ENCODE peak calls at places on chromosomes 5 and 9, in seven cellular contexts. One of them, this sample, is unnamed.

GRCh38 chr9:127990539-127990938 is 9.8 kb upstream of the EEIG1 start:
- DNase-seq in left ventricle myocardium inferior: no peak
- DNase-seq in breast epithelium: no peak
- DNase-seq in HepG2: no peak
- DNase-seq in cardiac muscle cell: no peak
- DNase-seq in body of pancreas: no peak
- DNase-seq in right atrium auricular region: no peak
- DNase-seq in this sample: no peak

GRCh38 chr9:12702160-12702758 is 9.1 kb downstream of the TYRP1 start:
- DNase-seq in left ventricle myocardium inferior: no peak
- DNase-seq in breast epithelium: peak; percentile 50
- DNase-seq in HepG2: peak; percentile 3
- DNase-seq in cardiac muscle cell: peak; percentile 91
- DNase-seq in body of pancreas: peak; percentile 37
- DNase-seq in right atrium auricular region: peak; percentile 69
- DNase-seq in this sample: peak; percentile 27

GRCh38 chr5:135460246-135461033 is 8.3 kb upstream of the TIFAB start:
- DNase-seq in left ventricle myocardium inferior: no peak
- DNase-seq in breast epithelium: no peak
- DNase-seq in HepG2: no peak
- DNase-seq in cardiac muscle cell: no peak
- DNase-seq in body of pancreas: no peak
- DNase-seq in right atrium auricular region: no peak
- DNase-seq in this sample: no peak

GRCh38 chr9:126607731-126608130 is 6.0 kb upstream of the LMX1B start:
- DNase-seq in left ventricle myocardium inferior: no peak
- DNase-seq in breast epithelium: no peak
- DNase-seq in HepG2: no peak
- DNase-seq in cardiac muscle cell: no peak
- DNase-seq in body of pancreas: no peak
- DNase-seq in right atrium auricular region: no peak
- DNase-seq in this sample: no peak

GRCh38 chr5:153223376-153223775 is 267.1 kb upstream of the GRIA1 start:
- DNase-seq in left ventricle myocardium inferior: no peak
- DNase-seq in breast epithelium: no peak
- DNase-seq in HepG2: no peak
- DNase-seq in cardiac muscle cell: peak; percentile 2
- DNase-seq in body of pancreas: no peak
- DNase-seq in right atrium auricular region: no peak
- DNase-seq in this sample: no peak

GRCh38 chr9:128625391-128626145 is 31.1 kb downstream of the DYNC2I2 start:
- DNase-seq in left ventricle myocardium inferior: no peak
- DNase-seq in breast epithelium: no peak
- DNase-seq in HepG2: no peak
- DNase-seq in cardiac muscle cell: no peak
- DNase-seq in body of pancreas: peak; percentile 54
- DNase-seq in right atrium auricular region: no peak
- DNase-seq in this sample: peak; percentile 64

GRCh38 chr9:107489687-107490605 is at the start of gene KLF4:
- DNase-seq in left ventricle myocardium inferior: peak; percentile 92
- DNase-seq in breast epithelium: peak; percentile 93
- DNase-seq in HepG2: peak; percentile 62
- DNase-seq in cardiac muscle cell: peak; percentile 97
- DNase-seq in body of pancreas: peak; percentile 92
- DNase-seq in right atrium auricular region: peak; percentile 96
- DNase-seq in this sample: peak; percentile 96

GRCh38 chr5:141713616-141714309 is 31.7 kb upstream of the ARAP3 start:
- DNase-seq in left ventricle myocardium inferior: no peak
- DNase-seq in breast epithelium: no peak
- DNase-seq in HepG2: peak; percentile 9
- DNase-seq in cardiac muscle cell: peak; percentile 44
- DNase-seq in body of pancreas: no peak
- DNase-seq in right atrium auricular region: no peak
- DNase-seq in this sample: no peak

GRCh38 chr9:479951-480350 is 265.3 kb downstream of the DOCK8 start:
- DNase-seq in left ventricle myocardium inferior: no peak
- DNase-seq in breast epithelium: no peak
- DNase-seq in HepG2: no peak
- DNase-seq in cardiac muscle cell: no peak
- DNase-seq in body of pancreas: no peak
- DNase-seq in right atrium auricular region: no peak
- DNase-seq in this sample: no peak

GRCh38 chr9:123453058-123453667 is 97.2 kb downstream of the CRB2 start:
- DNase-seq in left ventricle myocardium inferior: no peak
- DNase-seq in breast epithelium: no peak
- DNase-seq in HepG2: no peak
- DNase-seq in cardiac muscle cell: no peak
- DNase-seq in body of pancreas: no peak
- DNase-seq in right atrium auricular region: no peak
- DNase-seq in this sample: no peak

GRCh38 chr5:42566658-42567313 is 143.5 kb downstream of the GHR start:
- DNase-seq in left ventricle myocardium inferior: no peak
- DNase-seq in breast epithelium: no peak
- DNase-seq in HepG2: no peak
- DNase-seq in cardiac muscle cell: peak; percentile 55
- DNase-seq in body of pancreas: peak; percentile 18
- DNase-seq in right atrium auricular region: no peak
- DNase-seq in this sample: no peak

GRCh38 chr5:88886756-88887741 is 4.1 kb upstream of the MEF2C start:
- DNase-seq in left ventricle myocardium inferior: no peak
- DNase-seq in breast epithelium: no peak
- DNase-seq in HepG2: no peak
- DNase-seq in cardiac muscle cell: no peak
- DNase-seq in body of pancreas: no peak
- DNase-seq in right atrium auricular region: no peak
- DNase-seq in this sample: no peak

GRCh38 chr9:127730262-127730661 is 4.8 kb downstream of the TOR2A start:
- DNase-seq in left ventricle myocardium inferior: no peak
- DNase-seq in breast epithelium: no peak
- DNase-seq in HepG2: no peak
- DNase-seq in cardiac muscle cell: no peak
- DNase-seq in body of pancreas: no peak
- DNase-seq in right atrium auricular region: no peak
- DNase-seq in this sample: no peak

GRCh38 chr5:112776301-112776856 is 38.7 kb downstream of the APC start:
- DNase-seq in left ventricle myocardium inferior: no peak
- DNase-seq in breast epithelium: no peak
- DNase-seq in HepG2: no peak
- DNase-seq in cardiac muscle cell: peak; percentile 65
- DNase-seq in body of pancreas: no peak
- DNase-seq in right atrium auricular region: no peak
- DNase-seq in this sample: no peak

GRCh38 chr5:231661-232060 is 13.5 kb downstream of the SDHA start:
- DNase-seq in left ventricle myocardium inferior: no peak
- DNase-seq in breast epithelium: no peak
- DNase-seq in HepG2: no peak
- DNase-seq in cardiac muscle cell: no peak
- DNase-seq in body of pancreas: no peak
- DNase-seq in right atrium auricular region: no peak
- DNase-seq in this sample: no peak

GRCh38 chr9:112760821-112761220 is 10.3 kb downstream of the SNX30 start:
- DNase-seq in left ventricle myocardium inferior: no peak
- DNase-seq in breast epithelium: no peak
- DNase-seq in HepG2: no peak
- DNase-seq in cardiac muscle cell: no peak
- DNase-seq in body of pancreas: no peak
- DNase-seq in right atrium auricular region: no peak
- DNase-seq in this sample: no peak

GRCh38 chr5:84301535-84301934 is 83.1 kb downstream of the EDIL3 start:
- DNase-seq in left ventricle myocardium inferior: no peak
- DNase-seq in breast epithelium: no peak
- DNase-seq in HepG2: no peak
- DNase-seq in cardiac muscle cell: no peak
- DNase-seq in body of pancreas: no peak
- DNase-seq in right atrium auricular region: no peak
- DNase-seq in this sample: no peak

GRCh38 chr9:87513171-87513570 is 15.5 kb downstream of the DAPK1 start:
- DNase-seq in left ventricle myocardium inferior: no peak
- DNase-seq in breast epithelium: no peak
- DNase-seq in HepG2: no peak
- DNase-seq in cardiac muscle cell: peak; percentile 52
- DNase-seq in body of pancreas: no peak
- DNase-seq in right atrium auricular region: no peak
- DNase-seq in this sample: no peak

GRCh38 chr5:111512026-111512405 is 319 bp downstream of the STARD4 start:
- DNase-seq in left ventricle myocardium inferior: no peak
- DNase-seq in breast epithelium: peak; percentile 50
- DNase-seq in HepG2: peak; percentile 18
- DNase-seq in cardiac muscle cell: peak; percentile 47
- DNase-seq in body of pancreas: no peak
- DNase-seq in right atrium auricular region: peak; percentile 62
- DNase-seq in this sample: peak; percentile 50

GRCh38 chr5:135974019-135974600 is 19.3 kb upstream of the LECT2 start:
- DNase-seq in left ventricle myocardium inferior: no peak
- DNase-seq in breast epithelium: no peak
- DNase-seq in HepG2: peak; percentile 69
- DNase-seq in cardiac muscle cell: no peak
- DNase-seq in body of pancreas: no peak
- DNase-seq in right atrium auricular region: no peak
- DNase-seq in this sample: no peak

GRCh38 chr5:91586232-91586631 is 203.1 kb upstream of the ARRDC3 start:
- DNase-seq in left ventricle myocardium inferior: no peak
- DNase-seq in breast epithelium: no peak
- DNase-seq in HepG2: peak; percentile 1
- DNase-seq in cardiac muscle cell: no peak
- DNase-seq in body of pancreas: no peak
- DNase-seq in right atrium auricular region: no peak
- DNase-seq in this sample: no peak

GRCh38 chr5:13566903-13567339 is 377.6 kb downstream of the DNAH5 start:
- DNase-seq in left ventricle myocardium inferior: no peak
- DNase-seq in breast epithelium: no peak
- DNase-seq in HepG2: no peak
- DNase-seq in cardiac muscle cell: no peak
- DNase-seq in body of pancreas: no peak
- DNase-seq in right atrium auricular region: no peak
- DNase-seq in this sample: no peak

GRCh38 chr5:43555895-43556606 is 826 bp downstream of the PAIP1 start:
- DNase-seq in left ventricle myocardium inferior: peak; percentile 57
- DNase-seq in breast epithelium: peak; percentile 68
- DNase-seq in HepG2: peak; percentile 29
- DNase-seq in cardiac muscle cell: peak; percentile 38
- DNase-seq in body of pancreas: peak; percentile 52
- DNase-seq in right atrium auricular region: no peak
- DNase-seq in this sample: peak; percentile 80

GRCh38 chr5:173180331-173180730 is 36.0 kb downstream of the BNIP1 start:
- DNase-seq in left ventricle myocardium inferior: no peak
- DNase-seq in breast epithelium: no peak
- DNase-seq in HepG2: no peak
- DNase-seq in cardiac muscle cell: no peak
- DNase-seq in body of pancreas: no peak
- DNase-seq in right atrium auricular region: no peak
- DNase-seq in this sample: no peak

GRCh38 chr5:73445708-73446630 is 2.6 kb downstream of the FOXD1 start:
- DNase-seq in left ventricle myocardium inferior: no peak
- DNase-seq in breast epithelium: no peak
- DNase-seq in HepG2: no peak
- DNase-seq in cardiac muscle cell: no peak
- DNase-seq in body of pancreas: no peak
- DNase-seq in right atrium auricular region: no peak
- DNase-seq in this sample: no peak

GRCh38 chr5:180216646-180217171 is 7.7 kb upstream of the RASGEF1C start:
- DNase-seq in left ventricle myocardium inferior: no peak
- DNase-seq in breast epithelium: no peak
- DNase-seq in HepG2: no peak
- DNase-seq in cardiac muscle cell: no peak
- DNase-seq in body of pancreas: no peak
- DNase-seq in right atrium auricular region: peak; percentile 5
- DNase-seq in this sample: no peak

GRCh38 chr5:180217797-180218196 is 8.8 kb upstream of the RASGEF1C start:
- DNase-seq in left ventricle myocardium inferior: no peak
- DNase-seq in breast epithelium: no peak
- DNase-seq in HepG2: no peak
- DNase-seq in cardiac muscle cell: no peak
- DNase-seq in body of pancreas: no peak
- DNase-seq in right atrium auricular region: no peak
- DNase-seq in this sample: no peak

DNA sequence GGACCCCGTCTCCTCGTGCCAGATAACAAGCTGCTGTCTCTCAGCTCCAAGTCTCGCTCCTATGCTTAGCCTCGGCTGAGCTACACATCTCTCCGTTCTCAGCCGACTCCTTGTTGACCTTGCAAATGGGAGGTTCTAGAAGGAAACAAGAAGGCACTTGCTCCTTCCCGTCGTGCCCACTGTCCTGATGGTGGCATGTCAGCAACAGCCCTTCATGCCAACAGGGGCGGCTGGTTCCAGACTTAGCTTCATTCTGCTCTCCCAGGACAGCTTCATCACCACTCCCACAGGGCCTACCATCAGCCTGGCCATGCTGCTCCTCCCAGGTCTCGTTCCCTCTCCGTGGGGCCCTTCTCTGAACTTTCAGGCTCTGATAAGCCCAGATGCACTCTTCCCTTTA is 13.0 kb upstream of the RASGEF1C start:
- DNase-seq in left ventricle myocardium inferior: no peak
- DNase-seq in breast epithelium: no peak
- DNase-seq in HepG2: no peak
- DNase-seq in cardiac muscle cell: no peak
- DNase-seq in body of pancreas: no peak
- DNase-seq in right atrium auricular region: no peak
- DNase-seq in this sample: no peak
- H3K9me3 ChIP-seq in left ventricle myocardium inferior: peaks cover 100% of the 10 kb centered on the region
- H3K9me3 ChIP-seq in breast epithelium: peaks cover 91% of the 10 kb centered on the region
- H3K9me3 ChIP-seq in HepG2: no peaks in the 10 kb centered on the region
- H3K9me3 ChIP-seq in cardiac muscle cell: no peaks in the 10 kb centered on the region
- H3K9me3 ChIP-seq in body of pancreas: no peaks in the 10 kb centered on the region
- H3K9me3 ChIP-seq in right atrium auricular region: no peaks in the 10 kb centered on the region
- H3K9me3 ChIP-seq in this sample: no peaks in the 10 kb centered on the region

GRCh38 chr5:95471922-95472321 is 80.8 kb downstream of the FAM81B start:
- DNase-seq in left ventricle myocardium inferior: no peak
- DNase-seq in breast epithelium: no peak
- DNase-seq in HepG2: no peak
- DNase-seq in cardiac muscle cell: peak; percentile 39
- DNase-seq in body of pancreas: no peak
- DNase-seq in right atrium auricular region: no peak
- DNase-seq in this sample: no peak

GRCh38 chr5:95471447-95471846 is 80.3 kb downstream of the FAM81B start:
- DNase-seq in left ventricle myocardium inferior: no peak
- DNase-seq in breast epithelium: no peak
- DNase-seq in HepG2: no peak
- DNase-seq in cardiac muscle cell: no peak
- DNase-seq in body of pancreas: no peak
- DNase-seq in right atrium auricular region: no peak
- DNase-seq in this sample: no peak
- H3K27ac ChIP-seq in left ventricle myocardium inferior: no peak overlapping the region
- H3K27ac ChIP-seq in breast epithelium: no peak overlapping the region
- H3K27ac ChIP-seq in HepG2: no peak overlapping the region
- H3K27ac ChIP-seq in cardiac muscle cell: no peak overlapping the region
- H3K27ac ChIP-seq in body of pancreas: no peak overlapping the region
- H3K27ac ChIP-seq in right atrium auricular region: no peak overlapping the region
- H3K27ac ChIP-seq in this sample: no peak overlapping the region

GRCh38 chr5:54109931-54110330 is 200.4 kb downstream of the ARL15 start:
- DNase-seq in left ventricle myocardium inferior: no peak
- DNase-seq in breast epithelium: no peak
- DNase-seq in HepG2: no peak
- DNase-seq in cardiac muscle cell: peak; percentile 39
- DNase-seq in body of pancreas: no peak
- DNase-seq in right atrium auricular region: no peak
- DNase-seq in this sample: no peak
- H3K36me3 ChIP-seq in left ventricle myocardium inferior: peaks cover 3% of the 10 kb centered on the region
- H3K36me3 ChIP-seq in breast epithelium: no peaks in the 10 kb centered on the region
- H3K36me3 ChIP-seq in HepG2: no peaks in the 10 kb centered on the region
- H3K36me3 ChIP-seq in cardiac muscle cell: no peaks in the 10 kb centered on the region
- H3K36me3 ChIP-seq in body of pancreas: no peaks in the 10 kb centered on the region
- H3K36me3 ChIP-seq in right atrium auricular region: no peaks in the 10 kb centered on the region
- H3K36me3 ChIP-seq in this sample: no peaks in the 10 kb centered on the region

GRCh38 chr5:180274695-180275094 is 17.2 kb downstream of the MAPK9 start:
- DNase-seq in left ventricle myocardium inferior: no peak
- DNase-seq in breast epithelium: no peak
- DNase-seq in HepG2: no peak
- DNase-seq in cardiac muscle cell: no peak
- DNase-seq in body of pancreas: no peak
- DNase-seq in right atrium auricular region: no peak
- DNase-seq in this sample: no peak

GRCh38 chr5:180271205-180271604 is 20.7 kb downstream of the MAPK9 start:
- DNase-seq in left ventricle myocardium inferior: no peak
- DNase-seq in breast epithelium: no peak
- DNase-seq in HepG2: no peak
- DNase-seq in cardiac muscle cell: no peak
- DNase-seq in body of pancreas: no peak
- DNase-seq in right atrium auricular region: no peak
- DNase-seq in this sample: no peak
- H3K9me3 ChIP-seq in left ventricle myocardium inferior: peaks cover 86% of the 10 kb centered on the region
- H3K9me3 ChIP-seq in breast epithelium: peaks cover 67% of the 10 kb centered on the region
- H3K9me3 ChIP-seq in HepG2: peaks cover 7% of the 10 kb centered on the region
- H3K9me3 ChIP-seq in cardiac muscle cell: no peaks in the 10 kb centered on the region
- H3K9me3 ChIP-seq in body of pancreas: no peaks in the 10 kb centered on the region
- H3K9me3 ChIP-seq in right atrium auricular region: peaks cover 7% of the 10 kb centered on the region
- H3K9me3 ChIP-seq in this sample: no peaks in the 10 kb centered on the region